ENCODE peak calls at places on chromosomes 12 and 14, in six cellular contexts. D is breast epithelium, K is A673, U is left ventricle myocardium inferior, O is GM10248, V is T follicular helper cell. W is an unnamed sample.
A peak's percentile ranks its signal among the peaks of the same experiment; 100 is the strongest.

GRCh38 chr14:50530794-50531193 is 1.6 kb downstream of the MAP4K5 start:
- DNase-seq in V (no peak), D (no peak), K (no peak), U (no peak), O (no peak), W (no peak)

GRCh38 chr12:111126331-111126730 is 206.0 kb upstream of the MYL2 start:
- DNase-seq in K (no peak), U (no peak), V (no peak), O (no peak), D (no peak), W (no peak)

GRCh38 chr14:96167224-96168148 is 37.2 kb upstream of the BDKRB2 start:
- DNase-seq in V (no peak), D (peak; percentile 13), U (no peak), O (no peak), K (no peak), W (no peak)

GRCh38 chr12:70787612-70788011 is 132.9 kb downstream of the PTPRR start:
- DNase-seq in K (no peak), U (no peak), V (no peak), D (no peak), O (no peak), W (no peak)

GRCh38 chr12:62862259-62862881 is 72.6 kb downstream of the PPM1H start:
- DNase-seq in U (no peak), V (no peak), O (no peak), D (no peak), K (no peak), W (no peak)

GRCh38 chr12:107992016-107992415 is 137.1 kb upstream of the WSCD2 start:
- DNase-seq in D (no peak), V (no peak), U (no peak), O (no peak), K (no peak), W (no peak)

GRCh38 chr14:69376439-69376838 is 21.7 kb downstream of the ERH start:
- DNase-seq in K (no peak), D (no peak), O (no peak), V (no peak), U (no peak), W (no peak)

GRCh38 chr12:26195641-26196423 is 459 bp downstream of the SSPN start:
- DNase-seq in D (peak; percentile 43), U (peak; percentile 50), K (peak; percentile 53), V (no peak), O (peak; percentile 34), W (no peak)

GRCh38 chr12:67202344-67203012 is 66.7 kb upstream of the CAND1 start:
- DNase-seq in K (no peak), D (no peak), V (no peak), U (no peak), O (peak; percentile 7), W (no peak)

GRCh38 chr12:57632369-57632897 is 568 bp downstream of the B4GALNT1 start:
- DNase-seq in O (peak; percentile 28), K (peak; percentile 53), D (peak; percentile 17), U (no peak), V (no peak), W (no peak)

GRCh38 chr12:29304388-29304787 is 76.6 kb downstream of the ERGIC2 start:
- DNase-seq in D (no peak), V (no peak), U (no peak), O (no peak), K (no peak), W (no peak)

GRCh38 chr12:13165578-13166120 is 30.9 kb upstream of the EMP1 start:
- DNase-seq in O (no peak), U (peak; percentile 54), D (peak; percentile 92), K (no peak), V (peak; percentile 25), W (peak; percentile 48)

GRCh38 chr14:88798161-88798560 is 5.4 kb upstream of the EML5 start:
- DNase-seq in O (no peak), K (no peak), V (no peak), D (no peak), U (no peak), W (no peak)

GRCh38 chr12:46071769-46072624 is 81.6 kb upstream of the SCAF11 start:
- DNase-seq in V (peak; percentile 37), D (peak; percentile 30), K (peak; percentile 87), O (peak; percentile 68), U (peak; percentile 47), W (peak; percentile 57)

GRCh38 chr12:131938082-131938481 is 9.0 kb downstream of the PUS1 start:
- DNase-seq in V (no peak), D (no peak), U (no peak), K (no peak), O (no peak), W (no peak)

GRCh38 chr12:124904306-124905098 is 9.9 kb downstream of the UBC start:
- DNase-seq in U (peak; percentile 83), V (no peak), D (peak; percentile 82), O (no peak), K (no peak), W (no peak)

GRCh38 chr14:74514471-74514932 is 20.9 kb downstream of the ISCA2 start:
- DNase-seq in U (no peak), V (no peak), D (peak; percentile 92), O (no peak), K (no peak), W (no peak)

GRCh38 chr14:93657875-93658274 is 130.4 kb downstream of the PRIMA1 start:
- DNase-seq in V (no peak), K (no peak), D (no peak), U (no peak), O (no peak), W (no peak)

GRCh38 chr14:95479494-95479893 is 37.0 kb downstream of the SYNE3 start:
- DNase-seq in U (no peak), K (no peak), D (no peak), O (no peak), V (no peak), W (no peak)

GRCh38 chr12:108734200-108734906 is 3.0 kb upstream of the CORO1C start:
- DNase-seq in D (no peak), O (peak; percentile 42), V (no peak), K (peak; percentile 91), U (no peak), W (no peak)

W was measured in stimulated activated naive CD4-positive, alpha-beta T cell.